ENCODE peak calls at places on chromosome 6, in six cellular contexts. K, A, L, H, B and P are unnamed samples.

GRCh38 chr6:63352587-63353281 is 33.0 kb upstream of the LGSN start:
- DNase-seq in K (no peak), A (no peak), L (peak; percentile 10), H (no peak), B (peak; percentile 68), P (no peak)

GRCh38 chr6:34056301-34056700 is 89.6 kb downstream of the GRM4 start:
- DNase-seq in K (no peak), A (peak; percentile 70), L (no peak), H (peak; percentile 71), B (no peak), P (no peak)

GRCh38 chr6:169146536-169146935 is 107.1 kb downstream of the THBS2 start:
- DNase-seq in K (no peak), A (no peak), L (no peak), H (no peak), B (no peak), P (no peak)

GRCh38 chr6:156167289-156168076 is 609.7 kb upstream of the ARID1B start:
- DNase-seq in K (no peak), A (no peak), L (no peak), H (no peak), B (no peak), P (no peak)

GRCh38 chr6:113329942-113330897 is 526.9 kb upstream of the MARCKS start:
- DNase-seq in K (no peak), A (no peak), L (no peak), H (no peak), B (no peak), P (no peak)

GRCh38 chr6:13725570-13725969 is 13.9 kb upstream of the RANBP9 start:
- DNase-seq in K (no peak), A (no peak), L (no peak), H (no peak), B (no peak), P (peak; percentile 54)

GRCh38 chr6:49528571-49528970 is 21.9 kb upstream of the C6orf141 start:
- DNase-seq in K (no peak), A (no peak), L (no peak), H (no peak), B (no peak), P (no peak)

GRCh38 chr6:131470549-131470948 is 102.5 kb upstream of the ARG1 start:
- DNase-seq in K (no peak), A (no peak), L (no peak), H (no peak), B (no peak), P (no peak)

GRCh38 chr6:139577991-139578604 is 203.7 kb upstream of the CITED2 start:
- DNase-seq in K (no peak), A (no peak), L (peak; percentile 59), H (no peak), B (no peak), P (no peak)

GRCh38 chr6:292506-293184 is 358 bp downstream of the DUSP22 start:
- DNase-seq in K (peak; percentile 73), A (peak; percentile 85), L (peak; percentile 60), H (peak; percentile 75), B (no peak), P (no peak)

GRCh38 chr6:34247481-34248197 is 1.2 kb downstream of the SMIM29 start:
- DNase-seq in K (no peak), A (no peak), L (no peak), H (no peak), B (no peak), P (no peak)

GRCh38 chr6:31791324-31792089 is 4.0 kb downstream of the VARS1 start:
- DNase-seq in K (peak; percentile 36), A (no peak), L (peak; percentile 71), H (no peak), B (no peak), P (no peak)

GRCh38 chr6:36852481-36853147 is 13.4 kb upstream of the CPNE5 start:
- DNase-seq in K (no peak), A (no peak), L (peak; percentile 51), H (no peak), B (no peak), P (no peak)